ENCODE peak calls at places on chromosomes 3 and 15, in ten cellular contexts. M is HL-60; O is stimulated activated CD4-positive, alpha-beta T cell treated with anti-CD3 and anti-CD28 coated beads, Interleukin-15, amount 100 ng/mL, for 24 hours; L is epithelial cell of esophagus; X is activated T-cell treated with anti-CD3 and anti-CD28 coated beads, Interleukin-2, amount 50 U/mL, for 72 hours; N is activated CD8-positive, alpha-beta memory T cell treated with anti-CD3 and anti-CD28 coated beads for 1 hour; Z is iPS DF 19.7; H is fibroblast of lung; I is Jurkat, Clone E6-1; V is NCI-H1105. S is an unnamed sample.

GRCh38 chr15:67180035-67180434 is 74.4 kb downstream of the AAGAB start:
- DNase-seq in M (no peak), O (no peak), L (no peak), X (no peak), N (no peak), Z (no peak), H (no peak), I (no peak), V (no peak), S (no peak)

GRCh38 chr3:193391902-193392301 is 13.3 kb upstream of the ATP13A5 start:
- DNase-seq in M (no peak), O (no peak), L (peak), X (no peak), N (no peak), Z (peak), H (peak), I (no peak), V (no peak), S (no peak)

GRCh38 chr3:107816082-107816481 is 274.7 kb downstream of the CD47 start:
- DNase-seq in M (no peak), O (no peak), L (no peak), X (no peak), N (no peak), Z (no peak), H (no peak), I (no peak), V (no peak), S (no peak)

GRCh38 chr3:114384558-114384903 is 90.7 kb downstream of the TIGIT start:
- DNase-seq in M (no peak), O (no peak), L (no peak), X (no peak), N (no peak), Z (no peak), H (peak), I (no peak), V (no peak), S (no peak)

GRCh38 chr3:11612515-11613184 is 31.1 kb downstream of the VGLL4 start:
- DNase-seq in M (no peak), O (no peak), L (no peak), X (no peak), N (no peak), Z (no peak), H (no peak), I (no peak), V (no peak), S (no peak)

GRCh38 chr3:188421151-188421821 is 267.3 kb downstream of the LPP start:
- DNase-seq in M (no peak), O (no peak), L (peak), X (no peak), N (no peak), Z (no peak), H (peak), I (no peak), V (no peak), S (peak)

GRCh38 chr3:136728918-136729317 is 23.3 kb downstream of the STAG1 start:
- DNase-seq in M (no peak), O (no peak), L (peak), X (no peak), N (no peak), Z (no peak), H (peak), I (no peak), V (no peak), S (peak)

GRCh38 chr3:5122741-5123706 is 932 bp downstream of the ARL8B start:
- DNase-seq in M (peak), O (peak), L (peak), X (peak), N (no peak), Z (peak), H (peak), I (no peak), V (no peak), S (peak)

GRCh38 chr3:27939940-27940339 is 217.8 kb upstream of the EOMES start:
- DNase-seq in M (no peak), O (no peak), L (peak), X (no peak), N (no peak), Z (peak), H (peak), I (no peak), V (no peak), S (peak)

GRCh38 chr15:40163657-40164416 is 3.0 kb downstream of the BUB1B start:
- DNase-seq in M (no peak), O (no peak), L (no peak), X (no peak), N (no peak), Z (no peak), H (no peak), I (no peak), V (no peak), S (no peak)

S was measured in IMR-90.